ENCODE peak calls at places on chromosomes 6 and 20, in ten cellular contexts. N is pons; Q is right atrium auricular region; T is activated T-helper 9 cell treated with anti-CD3 and anti-CD28 coated beads, Interleukin-2, amount 50 U/mL, for 16 hours; H is DMS 273 treated with DMSO at 0.1 percent for 48 hours; B is cardiac muscle cell; A is stimulated activated CD4-positive, alpha-beta T cell treated with anti-CD3 and anti-CD28 coated beads, Interleukin-12 subunit alpha, Interleukin-12 subunit beta, amount 100 ng/mL, for 48 hours; F is psoas muscle; R is RCC 7860; M is T-helper 17 cell. E is an unnamed sample.

GRCh38 chr6:153170511-153170910 is 39.4 kb upstream of the RGS17 start:
- DNase-seq in T (no peak), B (peak), A (no peak), F (no peak), Q (no peak), H (no peak), M (no peak), N (no peak), R (peak), E (peak)

GRCh38 chr6:112150363-112150762 is 63.0 kb downstream of the FAM229B start:
- DNase-seq in T (no peak), B (no peak), M (no peak), N (peak), A (no peak), Q (no peak), F (no peak), R (no peak), H (no peak), E (peak)

GRCh38 chr6:84798257-84798656 is 33.9 kb upstream of the TBX18 start:
- DNase-seq in R (no peak), F (no peak), B (peak), A (no peak), H (no peak), Q (no peak), N (no peak), T (no peak), M (no peak), E (no peak)

GRCh38 chr6:40042232-40042631 is 108.0 kb upstream of the MOCS1 start:
- DNase-seq in M (no peak), A (no peak), N (no peak), Q (no peak), B (no peak), F (no peak), T (no peak), H (no peak), R (no peak), E (no peak)

GRCh38 chr20:45353746-45354145 is 5.5 kb upstream of the SDC4 start:
- DNase-seq in M (no peak), H (no peak), T (no peak), N (no peak), F (no peak), B (no peak), A (no peak), R (no peak), Q (no peak), E (no peak)

GRCh38 chr20:19583532-19584175 is 174.4 kb upstream of the RIN2 start:
- DNase-seq in A (peak), M (no peak), Q (peak), T (no peak), H (peak), N (peak), F (peak), B (peak), R (no peak), E (peak)

GRCh38 chr6:195861-196360 is 96.4 kb upstream of the DUSP22 start:
- DNase-seq in H (no peak), F (no peak), A (peak), T (peak), M (no peak), R (no peak), B (peak), Q (peak), N (no peak), E (peak)

GRCh38 chr6:85856235-85856634 is 213.5 kb upstream of the SYNCRIP start:
- DNase-seq in A (no peak), T (no peak), F (no peak), B (no peak), M (no peak), H (no peak), N (no peak), R (no peak), Q (no peak), E (no peak)

GRCh38 chr20:23988561-23988960 is at the start of gene GGTLC1:
- DNase-seq in Q (no peak), F (no peak), T (no peak), N (no peak), M (no peak), B (no peak), A (no peak), H (no peak), R (no peak), E (no peak)

GRCh38 chr6:169993861-169994481 is 242.5 kb downstream of the ERMARD start:
- DNase-seq in F (no peak), T (no peak), Q (no peak), A (no peak), M (no peak), R (no peak), H (no peak), B (no peak), N (no peak), E (no peak)

GRCh38 chr20:62615750-62616251 is 26.5 kb upstream of the SLCO4A1 start:
- DNase-seq in N (no peak), M (no peak), A (no peak), Q (no peak), T (no peak), F (no peak), R (no peak), B (no peak), H (no peak), E (no peak)